ENCODE peak calls at places on chromosomes 7 and 10, in seven cellular contexts. B, J, A, Y, U, N and H are unnamed samples.
A peak's percentile ranks its signal among the peaks of the same experiment; 100 is the strongest.

GRCh38 chr7:129952164-129952652 is 552 bp downstream of the UBE2H start:
- DNase-seq in J (no peak), Y (no peak), A (peak; percentile 70), B (no peak), N (no peak), U (no peak), H (no peak)

GRCh38 chr10:58797356-58797755 is 284.7 kb downstream of the BICC1 start:
- DNase-seq in B (no peak), J (no peak), U (no peak), Y (no peak), N (no peak), A (no peak), H (no peak)

GRCh38 chr10:71045188-71045841 is 156.9 kb upstream of the PCBD1 start:
- DNase-seq in U (no peak), B (no peak), J (no peak), A (no peak), N (no peak), Y (no peak), H (no peak)

GRCh38 chr7:113770146-113770738 is 148.6 kb downstream of the PPP1R3A start:
- DNase-seq in J (no peak), N (no peak), A (no peak), B (no peak), Y (no peak), U (no peak), H (no peak)

GRCh38 chr7:99268361-99268908 is 4.2 kb upstream of the MYH16 start:
- DNase-seq in Y (no peak), J (no peak), B (no peak), N (no peak), A (no peak), U (no peak), H (no peak)

GRCh38 chr7:74320645-74321178 is 31.5 kb downstream of the CLIP2 start:
- DNase-seq in J (peak; percentile 61), N (no peak), U (no peak), A (peak; percentile 54), Y (no peak), B (no peak), H (peak; percentile 45)

GRCh38 chr7:408651-409343 is 110.8 kb downstream of the PDGFA start:
- DNase-seq in J (no peak), B (no peak), U (no peak), N (no peak), A (peak; percentile 43), Y (no peak), H (peak; percentile 29)

GRCh38 chr10:77906863-77907861 is 19.4 kb downstream of the DLG5 start:
- DNase-seq in N (no peak), B (no peak), A (no peak), U (no peak), Y (no peak), J (no peak), H (no peak)

GRCh38 chr7:149719050-149719899 is 54.1 kb downstream of the ZNF467 start:
- DNase-seq in B (no peak), Y (no peak), N (no peak), J (peak; percentile 88), U (no peak), A (no peak), H (no peak)

GRCh38 chr7:149496642-149497391 is 792 bp downstream of the ZNF746 start:
- DNase-seq in N (no peak), B (no peak), A (peak; percentile 55), J (peak; percentile 87), U (no peak), Y (no peak), H (peak; percentile 79)

GRCh38 chr10:71611709-71612422 is 107.7 kb downstream of the C10orf105 start:
- DNase-seq in B (no peak), Y (no peak), A (no peak), U (no peak), J (no peak), N (no peak), H (no peak)

GRCh38 chr10:126972622-126973414 is 67.6 kb downstream of the DOCK1 start:
- DNase-seq in Y (no peak), N (peak; percentile 90), A (no peak), B (no peak), J (no peak), U (no peak), H (no peak)

GRCh38 chr10:36476399-36476798 is 649.0 kb upstream of the ANKRD30A start:
- DNase-seq in J (no peak), A (no peak), Y (no peak), U (no peak), B (no peak), N (no peak), H (no peak)

GRCh38 chr10:16967866-16968721 is 150.9 kb upstream of the RSU1 start:
- DNase-seq in B (peak; percentile 79), N (peak; percentile 40), A (no peak), Y (peak; percentile 8), J (no peak), U (no peak), H (no peak)

GRCh38 chr7:135167360-135167759 is 3.1 kb downstream of the CYREN start:
- DNase-seq in N (no peak), Y (no peak), B (no peak), J (no peak), A (no peak), U (no peak), H (no peak)

GRCh38 chr7:43552122-43552521 is 30.8 kb upstream of the STK17A start:
- DNase-seq in J (no peak), N (no peak), B (no peak), A (no peak), U (no peak), Y (no peak), H (no peak)

GRCh38 chr10:46559231-46559671 is 2.8 kb upstream of the GPRIN2 start:
- DNase-seq in J (no peak), A (peak; percentile 42), U (no peak), Y (no peak), N (no peak), B (no peak), H (no peak)

GRCh38 chr7:5425507-5426225 is 2.0 kb upstream of the TNRC18 start:
- DNase-seq in B (no peak), A (peak; percentile 80), U (no peak), N (peak; percentile 88), Y (no peak), J (peak; percentile 62), H (peak; percentile 83)

GRCh38 chr10:21894648-21895342 is 108.7 kb downstream of the DNAJC1 start:
- DNase-seq in U (no peak), A (no peak), Y (no peak), B (no peak), N (no peak), J (no peak), H (no peak)

GRCh38 chr7:150502519-150502918 is 12.2 kb upstream of the GIMAP7 start:
- DNase-seq in U (no peak), A (no peak), J (no peak), N (no peak), Y (no peak), B (no peak), H (no peak)

GRCh38 chr7:23205861-23206510 is 24.1 kb downstream of the NUP42 start:
- DNase-seq in A (no peak), N (no peak), J (no peak), Y (no peak), U (no peak), B (no peak), H (peak; percentile 41)

GRCh38 chr10:131847241-131847783 is 53.5 kb upstream of the PPP2R2D start:
- DNase-seq in U (no peak), B (no peak), Y (no peak), N (no peak), J (no peak), A (no peak), H (no peak)

DNA sequence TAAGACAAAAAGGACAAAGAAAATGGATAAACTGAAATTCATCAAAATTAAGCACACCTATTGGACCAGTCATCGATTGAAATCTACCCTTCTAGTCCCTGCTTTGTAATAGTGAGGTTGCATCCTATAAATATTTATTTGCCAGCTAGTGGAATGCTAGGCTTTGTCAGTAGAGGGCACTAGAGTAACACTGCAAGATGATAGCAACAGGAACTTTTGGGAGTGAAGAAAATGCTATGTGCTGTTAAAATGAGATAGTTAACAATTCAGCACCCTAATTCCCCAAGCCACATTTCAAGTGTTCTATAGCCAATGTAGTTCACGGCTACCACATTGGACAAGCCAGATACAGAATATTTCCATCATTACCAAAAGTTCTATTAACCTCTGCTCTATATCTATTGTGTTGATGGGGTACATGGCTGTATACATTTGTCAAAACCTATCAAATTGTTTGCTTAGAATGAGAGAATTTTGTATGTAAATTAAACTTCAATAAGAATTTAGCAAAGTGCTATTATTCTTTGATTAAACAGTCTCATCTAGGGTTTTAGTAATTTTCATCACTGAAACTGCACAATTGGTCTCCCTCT is 69.8 kb downstream of the LSMEM1 start:
- DNase-seq in Y (peak; percentile 56), J (peak; percentile 68), U (peak; percentile 23), A (no peak), B (peak; percentile 72), N (peak; percentile 60), H (peak; percentile 74)
- TF ChIP-seq SIN3A in Y (no peak), J (no peak), U (no peak), A (no peak), B (no peak), N (no peak), H (no peak)

GRCh38 chr7:94298943-94299342 is 95.8 kb upstream of the COL1A2 start:
- DNase-seq in A (no peak), Y (no peak), J (no peak), U (no peak), N (no peak), B (no peak), H (no peak)
- TF ChIP-seq SIN3A in A (no peak), Y (no peak), J (no peak), U (no peak), N (no peak), B (no peak), H (no peak)

DNA sequence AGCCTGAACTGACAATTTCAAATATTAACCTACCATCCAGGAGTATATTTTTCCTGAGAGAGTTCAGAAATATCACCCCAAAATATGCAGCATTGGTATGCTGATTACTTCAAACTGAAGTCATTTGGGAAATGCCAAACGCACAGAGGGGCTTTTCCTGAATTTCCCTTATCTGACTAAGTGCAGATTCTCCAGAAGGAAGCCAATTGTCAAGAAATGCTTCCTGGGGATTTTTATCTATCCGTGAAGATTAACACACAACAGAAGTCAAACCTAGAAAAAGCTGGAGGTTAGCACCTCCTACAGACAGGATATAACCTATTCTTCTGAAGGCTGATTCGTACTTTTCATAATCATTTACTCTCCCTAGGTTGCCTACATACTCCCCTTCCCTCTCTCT is 91.0 kb downstream of the AKR1D1 start:
- DNase-seq in A (no peak), B (no peak), N (no peak), Y (no peak), J (no peak), U (no peak), H (no peak)
- TF ChIP-seq SIN3A in A (no peak), B (no peak), N (no peak), Y (no peak), J (no peak), U (no peak), H (no peak)

GRCh38 chr7:45238806-45239205 is 81.2 kb downstream of the RAMP3 start:
- DNase-seq in J (no peak), A (no peak), U (no peak), Y (no peak), N (no peak), B (no peak), H (no peak)

GRCh38 chr7:45237788-45238461 is 80.3 kb downstream of the RAMP3 start:
- DNase-seq in J (peak; percentile 39), U (no peak), N (no peak), Y (no peak), B (no peak), A (peak; percentile 38), H (no peak)

GRCh38 chr7:45240926-45241325 is 83.3 kb downstream of the RAMP3 start:
- DNase-seq in Y (no peak), A (peak; percentile 27), U (no peak), B (no peak), J (no peak), N (no peak), H (no peak)

GRCh38 chr7:45240187-45240776 is 82.7 kb downstream of the RAMP3 start:
- DNase-seq in U (no peak), J (peak; percentile 43), B (no peak), N (no peak), A (no peak), Y (no peak), H (no peak)

GRCh38 chr7:45239486-45239885 is 81.9 kb downstream of the RAMP3 start:
- DNase-seq in J (no peak), A (peak; percentile 27), N (no peak), Y (no peak), B (no peak), U (no peak), H (no peak)
- TF ChIP-seq SIN3A in J (no peak), A (no peak), N (no peak), Y (no peak), B (no peak), U (no peak), H (no peak)